ENCODE peak calls at places on chromosome 6, in six cellular contexts. One of them, this sample, is unnamed.

GRCh38 chr6:134105903-134106302 is 53.5 kb upstream of the SLC2A12 start:
- DNase-seq in HepG2: no peak
- DNase-seq in SK-N-SH: no peak
- DNase-seq in endothelial cell of umbilical vein: no peak
- DNase-seq in H1: no peak
- DNase-seq in GM12878: no peak
- DNase-seq in this sample: no peak

GRCh38 chr6:14828146-14828705 is 417.6 kb upstream of the JARID2 start:
- DNase-seq in HepG2: no peak
- DNase-seq in SK-N-SH: no peak
- DNase-seq in endothelial cell of umbilical vein: no peak
- DNase-seq in H1: no peak
- DNase-seq in GM12878: no peak
- DNase-seq in this sample: no peak

GRCh38 chr6:13327691-13328075 is 654 bp downstream of the TBC1D7 start:
- DNase-seq in HepG2: no peak
- DNase-seq in SK-N-SH: no peak
- DNase-seq in endothelial cell of umbilical vein: no peak
- DNase-seq in H1: no peak
- DNase-seq in GM12878: no peak
- DNase-seq in this sample: no peak

GRCh38 chr6:167445568-167445967 is 120.7 kb downstream of the TTLL2 start:
- DNase-seq in HepG2: no peak
- DNase-seq in SK-N-SH: no peak
- DNase-seq in endothelial cell of umbilical vein: no peak
- DNase-seq in H1: no peak
- DNase-seq in GM12878: no peak
- DNase-seq in this sample: no peak

GRCh38 chr6:165900970-165901369 is 237.9 kb upstream of the PDE10A start:
- DNase-seq in HepG2: no peak
- DNase-seq in SK-N-SH: peak
- DNase-seq in endothelial cell of umbilical vein: no peak
- DNase-seq in H1: no peak
- DNase-seq in GM12878: no peak
- DNase-seq in this sample: no peak

GRCh38 chr6:2970753-2971419 is 481 bp downstream of the SERPINB6 start:
- DNase-seq in HepG2: no peak
- DNase-seq in SK-N-SH: peak
- DNase-seq in endothelial cell of umbilical vein: peak
- DNase-seq in H1: no peak
- DNase-seq in GM12878: no peak
- DNase-seq in this sample: no peak

GRCh38 chr6:5081955-5082354 is 3.2 kb upstream of the PPP1R3G start:
- DNase-seq in HepG2: no peak
- DNase-seq in SK-N-SH: no peak
- DNase-seq in endothelial cell of umbilical vein: no peak
- DNase-seq in H1: no peak
- DNase-seq in GM12878: no peak
- DNase-seq in this sample: no peak

GRCh38 chr6:5752282-5752681 is 254.4 kb downstream of the NRN1 start:
- DNase-seq in HepG2: no peak
- DNase-seq in SK-N-SH: no peak
- DNase-seq in endothelial cell of umbilical vein: peak
- DNase-seq in H1: peak
- DNase-seq in GM12878: no peak
- DNase-seq in this sample: no peak

GRCh38 chr6:134422426-134423231 is 104.7 kb upstream of the SGK1 start:
- DNase-seq in HepG2: peak
- DNase-seq in SK-N-SH: no peak
- DNase-seq in endothelial cell of umbilical vein: peak
- DNase-seq in H1: no peak
- DNase-seq in GM12878: no peak
- DNase-seq in this sample: peak

GRCh38 chr6:111503660-111504059 is 20.6 kb upstream of the REV3L start:
- DNase-seq in HepG2: peak
- DNase-seq in SK-N-SH: peak
- DNase-seq in endothelial cell of umbilical vein: no peak
- DNase-seq in H1: no peak
- DNase-seq in GM12878: no peak
- DNase-seq in this sample: no peak

GRCh38 chr6:54112171-54112650 is 968 bp downstream of the MLIP start:
- DNase-seq in HepG2: no peak
- DNase-seq in SK-N-SH: no peak
- DNase-seq in endothelial cell of umbilical vein: peak
- DNase-seq in H1: no peak
- DNase-seq in GM12878: no peak
- DNase-seq in this sample: no peak

GRCh38 chr6:151690768-151691562 is 116.5 kb upstream of the ESR1 start:
- DNase-seq in HepG2: no peak
- DNase-seq in SK-N-SH: no peak
- DNase-seq in endothelial cell of umbilical vein: no peak
- DNase-seq in H1: no peak
- DNase-seq in GM12878: peak
- DNase-seq in this sample: no peak

GRCh38 chr6:124132256-124132655 is 328.6 kb downstream of the NKAIN2 start:
- DNase-seq in HepG2: no peak
- DNase-seq in SK-N-SH: no peak
- DNase-seq in endothelial cell of umbilical vein: no peak
- DNase-seq in H1: no peak
- DNase-seq in GM12878: no peak
- DNase-seq in this sample: no peak

GRCh38 chr6:38973178-38974057 is 75.2 kb upstream of the GLP1R start:
- DNase-seq in HepG2: peak
- DNase-seq in SK-N-SH: peak
- DNase-seq in endothelial cell of umbilical vein: peak
- DNase-seq in H1: no peak
- DNase-seq in GM12878: peak
- DNase-seq in this sample: peak

GRCh38 chr6:145247677-145248419 is 487.5 kb downstream of the EPM2A start:
- DNase-seq in HepG2: no peak
- DNase-seq in SK-N-SH: no peak
- DNase-seq in endothelial cell of umbilical vein: peak
- DNase-seq in H1: peak
- DNase-seq in GM12878: no peak
- DNase-seq in this sample: no peak

GRCh38 chr6:169774347-169774746 is 22.9 kb downstream of the ERMARD start:
- DNase-seq in HepG2: no peak
- DNase-seq in SK-N-SH: no peak
- DNase-seq in endothelial cell of umbilical vein: no peak
- DNase-seq in H1: no peak
- DNase-seq in GM12878: no peak
- DNase-seq in this sample: no peak

GRCh38 chr6:147765541-147765940 is 257.1 kb downstream of the SAMD5 start:
- DNase-seq in HepG2: no peak
- DNase-seq in SK-N-SH: no peak
- DNase-seq in endothelial cell of umbilical vein: no peak
- DNase-seq in H1: no peak
- DNase-seq in GM12878: no peak
- DNase-seq in this sample: no peak

GRCh38 chr6:38349795-38350194 is 289.9 kb downstream of the BTBD9 start:
- DNase-seq in HepG2: no peak
- DNase-seq in SK-N-SH: no peak
- DNase-seq in endothelial cell of umbilical vein: no peak
- DNase-seq in H1: no peak
- DNase-seq in GM12878: no peak
- DNase-seq in this sample: no peak

GRCh38 chr6:158213925-158214674 is 46.0 kb downstream of the GTF2H5 start:
- DNase-seq in HepG2: peak
- DNase-seq in SK-N-SH: peak
- DNase-seq in endothelial cell of umbilical vein: peak
- DNase-seq in H1: no peak
- DNase-seq in GM12878: peak
- DNase-seq in this sample: peak

DNA sequence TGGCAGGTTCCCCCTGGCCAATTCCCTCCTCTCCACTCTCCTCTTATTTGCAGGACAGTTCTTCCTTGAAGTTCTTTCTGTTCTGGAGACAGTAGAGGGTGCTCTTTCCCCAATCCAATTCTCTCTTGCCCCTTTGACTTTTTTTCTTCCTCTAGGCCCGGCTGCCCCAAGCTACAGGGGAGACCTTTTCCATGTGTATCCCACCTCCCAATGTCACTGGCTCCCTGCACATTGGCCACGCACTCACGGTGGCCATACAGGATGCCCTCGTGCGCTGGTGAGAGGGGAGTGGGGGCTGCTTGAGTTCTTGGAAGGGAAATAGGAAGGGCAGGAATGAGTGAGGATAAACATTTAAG is 1.5 kb downstream of the VARS2 start:
- DNase-seq in HepG2: peak
- DNase-seq in SK-N-SH: peak
- DNase-seq in endothelial cell of umbilical vein: peak
- DNase-seq in H1: no peak
- DNase-seq in GM12878: no peak
- DNase-seq in this sample: peak
- H3K9ac ChIP-seq in HepG2: peak
- H3K9ac ChIP-seq in SK-N-SH: no peak
- H3K9ac ChIP-seq in endothelial cell of umbilical vein: no peak
- H3K9ac ChIP-seq in H1: no peak
- H3K9ac ChIP-seq in GM12878: peak
- H3K9ac ChIP-seq in this sample: no peak

GRCh38 chr6:26020291-26020982 is 57.8 kb downstream of the TRIM38 start:
- DNase-seq in HepG2: no peak
- DNase-seq in SK-N-SH: peak
- DNase-seq in endothelial cell of umbilical vein: peak
- DNase-seq in H1: no peak
- DNase-seq in GM12878: peak
- DNase-seq in this sample: peak
- TF ChIP-seq POLR2AphosphoS5 in HepG2: no peak
- TF ChIP-seq POLR2AphosphoS5 in SK-N-SH: peak
- TF ChIP-seq POLR2AphosphoS5 in endothelial cell of umbilical vein: peak
- TF ChIP-seq POLR2AphosphoS5 in H1: peak
- TF ChIP-seq POLR2AphosphoS5 in GM12878: peak
- TF ChIP-seq POLR2AphosphoS5 in this sample: peak

GRCh38 chr6:125157725-125158124 is 4.2 kb downstream of the TPD52L1 start:
- DNase-seq in HepG2: no peak
- DNase-seq in SK-N-SH: no peak
- DNase-seq in endothelial cell of umbilical vein: no peak
- DNase-seq in H1: no peak
- DNase-seq in GM12878: no peak
- DNase-seq in this sample: no peak
- H3K9ac ChIP-seq in HepG2: no peak
- H3K9ac ChIP-seq in SK-N-SH: no peak
- H3K9ac ChIP-seq in endothelial cell of umbilical vein: no peak
- H3K9ac ChIP-seq in H1: no peak
- H3K9ac ChIP-seq in GM12878: no peak
- H3K9ac ChIP-seq in this sample: no peak

GRCh38 chr6:162568266-162568665 is 159.3 kb downstream of the PRKN start:
- DNase-seq in HepG2: no peak
- DNase-seq in SK-N-SH: no peak
- DNase-seq in endothelial cell of umbilical vein: no peak
- DNase-seq in H1: no peak
- DNase-seq in GM12878: no peak
- DNase-seq in this sample: no peak
- TF ChIP-seq POLR2AphosphoS5 in HepG2: no peak
- TF ChIP-seq POLR2AphosphoS5 in SK-N-SH: no peak
- TF ChIP-seq POLR2AphosphoS5 in endothelial cell of umbilical vein: no peak
- TF ChIP-seq POLR2AphosphoS5 in H1: no peak
- TF ChIP-seq POLR2AphosphoS5 in GM12878: no peak
- TF ChIP-seq POLR2AphosphoS5 in this sample: no peak

DNA sequence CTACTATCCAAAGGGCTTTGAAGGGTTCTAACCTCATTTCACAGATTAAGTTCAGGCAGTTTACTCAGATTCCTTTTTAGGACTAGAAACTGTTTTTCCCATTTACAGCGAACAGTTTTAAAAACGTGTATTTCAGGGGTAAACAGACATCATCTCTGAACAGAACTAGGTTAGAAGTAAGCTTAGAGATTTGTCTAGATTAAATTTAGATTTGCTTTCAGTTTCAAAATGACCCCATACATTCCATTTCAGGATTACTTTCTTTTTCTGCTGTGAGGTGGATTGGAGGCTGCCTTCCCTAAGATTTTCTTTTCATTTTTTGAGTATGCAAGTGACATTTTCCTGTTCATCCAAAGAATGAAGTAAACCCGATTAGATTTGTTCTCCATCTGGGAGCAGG is 747.3 kb downstream of the KHDRBS2 start:
- DNase-seq in HepG2: no peak
- DNase-seq in SK-N-SH: no peak
- DNase-seq in endothelial cell of umbilical vein: no peak
- DNase-seq in H1: no peak
- DNase-seq in GM12878: peak
- DNase-seq in this sample: no peak
- H3K9ac ChIP-seq in HepG2: no peak
- H3K9ac ChIP-seq in SK-N-SH: no peak
- H3K9ac ChIP-seq in endothelial cell of umbilical vein: no peak
- H3K9ac ChIP-seq in H1: no peak
- H3K9ac ChIP-seq in GM12878: no peak
- H3K9ac ChIP-seq in this sample: no peak

GRCh38 chr6:41696788-41697187 is 38.6 kb downstream of the TFEB start:
- DNase-seq in HepG2: no peak
- DNase-seq in SK-N-SH: no peak
- DNase-seq in endothelial cell of umbilical vein: no peak
- DNase-seq in H1: no peak
- DNase-seq in GM12878: no peak
- DNase-seq in this sample: no peak

GRCh38 chr6:41697902-41698349 is 37.5 kb downstream of the TFEB start:
- DNase-seq in HepG2: no peak
- DNase-seq in SK-N-SH: no peak
- DNase-seq in endothelial cell of umbilical vein: no peak
- DNase-seq in H1: no peak
- DNase-seq in GM12878: no peak
- DNase-seq in this sample: no peak

GRCh38 chr6:41693866-41694265 is 41.5 kb downstream of the TFEB start:
- DNase-seq in HepG2: no peak
- DNase-seq in SK-N-SH: no peak
- DNase-seq in endothelial cell of umbilical vein: no peak
- DNase-seq in H1: no peak
- DNase-seq in GM12878: no peak
- DNase-seq in this sample: no peak

GRCh38 chr6:41694815-41695536 is 40.4 kb downstream of the TFEB start:
- DNase-seq in HepG2: no peak
- DNase-seq in SK-N-SH: no peak
- DNase-seq in endothelial cell of umbilical vein: no peak
- DNase-seq in H1: no peak
- DNase-seq in GM12878: no peak
- DNase-seq in this sample: no peak

DNA sequence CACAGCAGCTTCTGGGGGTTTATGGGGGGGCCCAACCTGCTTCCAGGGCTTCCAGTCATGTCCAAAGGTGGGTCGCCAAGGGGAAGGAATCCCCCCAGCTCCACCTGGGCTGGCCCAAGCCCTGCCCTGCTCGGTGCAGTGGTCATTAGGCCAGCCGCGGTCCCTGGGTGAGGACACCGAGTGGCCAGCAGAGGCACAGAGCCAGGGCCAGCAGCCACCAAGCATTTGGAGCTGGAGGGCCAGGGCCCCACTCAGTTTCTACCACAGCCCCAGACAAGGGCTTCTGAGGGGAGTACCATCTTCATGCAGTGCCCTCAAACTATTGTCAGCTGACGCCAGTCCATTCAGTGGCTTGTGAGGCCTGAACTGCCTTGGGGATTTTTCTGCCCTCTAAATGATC is 39.6 kb downstream of the TFEB start:
- DNase-seq in HepG2: no peak
- DNase-seq in SK-N-SH: no peak
- DNase-seq in endothelial cell of umbilical vein: no peak
- DNase-seq in H1: no peak
- DNase-seq in GM12878: no peak
- DNase-seq in this sample: no peak
- TF ChIP-seq POLR2AphosphoS5 in HepG2: no peak
- TF ChIP-seq POLR2AphosphoS5 in SK-N-SH: no peak
- TF ChIP-seq POLR2AphosphoS5 in endothelial cell of umbilical vein: no peak
- TF ChIP-seq POLR2AphosphoS5 in H1: no peak
- TF ChIP-seq POLR2AphosphoS5 in GM12878: no peak
- TF ChIP-seq POLR2AphosphoS5 in this sample: no peak

This sample was measured in HCT116.